ENCODE peak calls at places on chromosomes 1 and 21, in five cellular contexts. R is germinal center, T is NCI-H345, I is ACHN, N is mucosa of descending colon. D is an unnamed sample.

GRCh38 chr1:58508629-58509028 is 37.9 kb downstream of the OMA1 start:
- DNase-seq in R (no peak), T (no peak), I (no peak), N (no peak), D (no peak)

GRCh38 chr1:206455681-206456344 is 14.5 kb upstream of the IKBKE start:
- DNase-seq in R (no peak), T (peak), I (no peak), N (no peak), D (no peak)

GRCh38 chr1:201631037-201631436 is 92.1 kb downstream of the NAV1 start:
- DNase-seq in R (no peak), T (no peak), I (no peak), N (no peak), D (no peak)

GRCh38 chr1:156420209-156421061 is 51.4 kb downstream of the RHBG start:
- DNase-seq in R (peak), T (no peak), I (no peak), N (peak), D (peak)

GRCh38 chr1:10588640-10589039 is 113.9 kb downstream of the PEX14 start:
- DNase-seq in R (no peak), T (no peak), I (no peak), N (no peak), D (no peak)

GRCh38 chr1:101479945-101480344 is 243.1 kb downstream of the S1PR1 start:
- DNase-seq in R (no peak), T (no peak), I (no peak), N (no peak), D (no peak)

GRCh38 chr21:33265664-33266049 is 510 bp upstream of the IL10RB start:
- DNase-seq in R (peak), T (peak), I (no peak), N (peak), D (peak)

GRCh38 chr1:185213086-185213485 is 56.1 kb downstream of the SWT1 start:
- DNase-seq in R (no peak), T (no peak), I (no peak), N (no peak), D (no peak)

GRCh38 chr21:45844181-45844580 is 137.4 kb upstream of the COL6A1 start:
- DNase-seq in R (no peak), T (no peak), I (no peak), N (no peak), D (no peak)

GRCh38 chr1:101567582-101568189 is 330.9 kb downstream of the S1PR1 start:
- DNase-seq in R (peak), T (peak), I (peak), N (peak), D (peak)

GRCh38 chr1:207868769-207869721 is 41.9 kb downstream of the CD34 start:
- DNase-seq in R (peak), T (peak), I (peak), N (peak), D (peak)

GRCh38 chr21:46093668-46094400 is 4.1 kb upstream of the COL6A2 start:
- DNase-seq in R (no peak), T (no peak), I (no peak), N (no peak), D (no peak)

GRCh38 chr21:15701845-15702244 is 27.9 kb upstream of the USP25 start:
- DNase-seq in R (no peak), T (no peak), I (no peak), N (no peak), D (no peak)

GRCh38 chr1:10430216-10431064 is at the start of gene CENPS:
- DNase-seq in R (peak), T (peak), I (peak), N (peak), D (peak)

GRCh38 chr1:203807211-203807610 is 11.8 kb downstream of the ZBED6 start:
- DNase-seq in R (no peak), T (no peak), I (no peak), N (no peak), D (no peak)

GRCh38 chr21:43338951-43339350 is 88.0 kb downstream of the SIK1 start:
- DNase-seq in R (no peak), T (no peak), I (no peak), N (no peak), D (no peak)

GRCh38 chr1:69673301-69673700 is 105.6 kb downstream of the LRRC7 start:
- DNase-seq in R (no peak), T (peak), I (no peak), N (no peak), D (no peak)

GRCh38 chr1:14888374-14888773 is 265.2 kb upstream of the TMEM51 start:
- DNase-seq in R (no peak), T (no peak), I (no peak), N (no peak), D (no peak)

GRCh38 chr1:31762323-31762722 is 1.8 kb downstream of the ADGRB2 start:
- DNase-seq in R (no peak), T (no peak), I (no peak), N (no peak), D (no peak)

D was measured in GM13977.